ENCODE peak calls at places on chromosomes 6 and 20, in nine cellular contexts. O is ovary, D is AG04450, N is hepatocyte, U is astrocyte of the spinal cord, Z is mucosa of descending colon, E is omental fat pad, A is neural progenitor cell, R is MM.1S. C is an unnamed sample.
A peak's percentile ranks its signal among the peaks of the same experiment; 100 is the strongest.

GRCh38 chr20:35306931-35307517 is 14.8 kb upstream of the FAM83C start:
- DNase-seq in O (no peak), D (no peak), N (peak; percentile 85), U (peak; percentile 76), Z (no peak), E (no peak), A (peak; percentile 83), R (peak; percentile 18), C (no peak)

GRCh38 chr6:95017922-95018321 is 559.4 kb upstream of the MANEA start:
- DNase-seq in O (no peak), D (no peak), N (no peak), U (no peak), Z (no peak), E (no peak), A (no peak), R (no peak), C (no peak)

GRCh38 chr6:136403166-136403980 is 113.7 kb upstream of the BCLAF1 start:
- DNase-seq in O (no peak), D (peak; percentile 82), N (peak; percentile 51), U (peak; percentile 93), Z (no peak), E (no peak), A (no peak), R (no peak), C (no peak)

GRCh38 chr6:166470029-166470862 is 87.5 kb upstream of the MPC1 start:
- DNase-seq in O (no peak), D (no peak), N (no peak), U (no peak), Z (no peak), E (no peak), A (no peak), R (no peak), C (no peak)

GRCh38 chr20:25643735-25644134 is 19.9 kb upstream of the NANP start:
- DNase-seq in O (no peak), D (no peak), N (no peak), U (no peak), Z (no peak), E (no peak), A (no peak), R (peak; percentile 30), C (no peak)

GRCh38 chr20:25276533-25277050 is 28.7 kb downstream of the PYGB start:
- DNase-seq in O (peak; percentile 10), D (no peak), N (no peak), U (no peak), Z (no peak), E (no peak), A (no peak), R (no peak), C (peak; percentile 87)

GRCh38 chr6:2935566-2936291 is 32.6 kb upstream of the SERPINB9 start:
- DNase-seq in O (no peak), D (no peak), N (no peak), U (no peak), Z (no peak), E (no peak), A (no peak), R (no peak), C (no peak)

GRCh38 chr20:58685988-58686387 is 6.6 kb upstream of the NPEPL1 start:
- DNase-seq in O (no peak), D (no peak), N (no peak), U (no peak), Z (no peak), E (no peak), A (no peak), R (no peak), C (no peak)

GRCh38 chr20:38034108-38034649 is 633 bp downstream of the RPRD1B start:
- DNase-seq in O (no peak), D (no peak), N (no peak), U (no peak), Z (no peak), E (no peak), A (no peak), R (no peak), C (no peak)

GRCh38 chr20:9068232-9068781 is 580 bp upstream of the PLCB4 start:
- DNase-seq in O (peak; percentile 34), D (no peak), N (peak; percentile 75), U (no peak), Z (peak; percentile 53), E (no peak), A (peak; percentile 89), R (no peak), C (no peak)

GRCh38 chr20:51182571-51182970 is 159.7 kb upstream of the KCNG1 start:
- DNase-seq in O (no peak), D (no peak), N (no peak), U (no peak), Z (no peak), E (no peak), A (no peak), R (no peak), C (no peak)

GRCh38 chr20:25007491-25008305 is 15.1 kb upstream of the APMAP start:
- DNase-seq in O (no peak), D (no peak), N (no peak), U (no peak), Z (no peak), E (no peak), A (no peak), R (no peak), C (no peak)

GRCh38 chr6:122620902-122621301 is 10.7 kb downstream of the PKIB start:
- DNase-seq in O (no peak), D (no peak), N (no peak), U (peak; percentile 55), Z (no peak), E (no peak), A (no peak), R (no peak), C (no peak)

GRCh38 chr6:76789580-76789979 is 673.7 kb downstream of the HTR1B start:
- DNase-seq in O (no peak), D (no peak), N (no peak), U (no peak), Z (no peak), E (no peak), A (no peak), R (no peak), C (no peak)

GRCh38 chr20:38165089-38165965 is at the start of gene TGM2:
- DNase-seq in O (peak; percentile 71), D (no peak), N (peak; percentile 92), U (peak; percentile 67), Z (peak; percentile 87), E (no peak), A (peak; percentile 85), R (peak; percentile 52), C (no peak)

GRCh38 chr6:138546733-138547185 is 47.5 kb upstream of the NHSL1 start:
- DNase-seq in O (no peak), D (no peak), N (peak; percentile 6), U (peak; percentile 88), Z (no peak), E (no peak), A (no peak), R (no peak), C (no peak)

GRCh38 chr20:19113343-19113930 is 99.0 kb upstream of the SLC24A3 start:
- DNase-seq in O (no peak), D (no peak), N (no peak), U (no peak), Z (no peak), E (no peak), A (no peak), R (no peak), C (no peak)

GRCh38 chr6:170075659-170076223 is 215.1 kb downstream of the DLL1 start:
- DNase-seq in O (peak; percentile 12), D (no peak), N (no peak), U (no peak), Z (peak; percentile 41), E (no peak), A (no peak), R (no peak), C (peak; percentile 73)

DNA sequence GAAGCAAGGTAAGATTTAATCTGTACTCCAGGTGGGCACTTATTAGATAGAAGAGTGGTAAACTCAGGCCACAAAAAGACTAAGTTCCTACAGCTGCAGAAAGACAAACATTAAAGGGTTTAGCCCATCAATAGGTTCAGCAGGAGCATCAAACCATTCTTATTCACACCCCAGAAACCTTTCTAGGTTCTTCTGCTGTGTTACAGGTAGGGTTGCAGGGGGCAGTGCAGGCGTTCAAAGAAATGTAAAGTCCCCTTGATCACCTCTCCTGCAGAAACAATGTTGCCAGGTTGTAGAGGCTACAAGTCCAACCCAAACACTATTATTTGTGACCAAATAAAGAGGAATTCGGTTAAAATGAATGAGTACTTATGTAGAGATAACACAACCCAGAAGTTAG is 31.8 kb downstream of the PHACTR1 start:
- DNase-seq in O (no peak), D (no peak), N (no peak), U (no peak), Z (no peak), E (no peak), A (no peak), R (no peak), C (no peak)
- TF ChIP-seq CTCF in O (no peak), D (no peak), N (no peak), U (no peak), Z (no peak), E (no peak), A (no peak), R (no peak), C (no peak)

DNA sequence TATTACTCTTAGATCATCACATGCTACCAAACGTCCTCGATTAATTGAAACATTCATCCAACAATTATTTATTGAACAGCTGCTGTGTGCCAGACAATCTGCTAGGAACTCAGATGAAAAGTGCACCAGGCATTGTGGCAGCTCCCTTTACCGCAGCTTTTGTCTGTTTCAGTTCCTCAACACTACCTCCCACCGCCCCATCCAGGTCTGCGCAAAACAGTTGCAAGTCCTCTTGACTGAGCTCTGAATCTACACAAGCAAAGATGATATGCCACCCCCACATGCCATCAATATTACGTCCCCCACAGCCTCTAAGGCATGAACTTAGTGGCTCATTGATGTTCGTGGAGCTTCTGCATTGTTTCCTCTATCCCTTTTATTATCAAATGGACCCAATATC is 1094.5 kb upstream of the MAP3K7 start:
- DNase-seq in O (no peak), D (no peak), N (no peak), U (no peak), Z (no peak), E (no peak), A (no peak), R (no peak), C (no peak)
- TF ChIP-seq CTCF in O (no peak), D (no peak), N (no peak), U (no peak), Z (no peak), E (no peak), A (no peak), R (no peak), C (no peak)

DNA sequence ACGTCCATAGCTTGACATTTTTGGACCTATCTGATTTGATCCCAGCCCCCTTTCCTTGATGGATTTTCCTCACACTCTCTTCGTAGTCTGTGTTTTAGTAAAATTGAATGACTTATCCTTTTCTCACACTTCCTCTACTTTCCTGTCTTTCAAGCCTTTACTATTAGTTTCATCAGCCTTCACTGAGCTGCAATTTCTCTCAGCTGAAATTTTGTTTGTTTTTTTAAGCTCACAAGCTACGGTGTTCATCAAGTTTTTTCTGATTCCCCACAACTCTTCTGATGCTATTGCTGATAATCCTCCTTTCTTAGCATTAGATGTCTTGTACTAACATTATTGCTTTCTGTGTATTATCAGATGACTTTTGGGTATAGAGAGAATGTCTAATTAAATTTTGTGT is 263.7 kb downstream of the TBX18 start:
- DNase-seq in O (no peak), D (no peak), N (no peak), U (no peak), Z (no peak), E (no peak), A (no peak), R (no peak), C (no peak)
- TF ChIP-seq CTCF in O (no peak), D (no peak), N (no peak), U (no peak), Z (no peak), E (no peak), A (no peak), R (no peak), C (no peak)

GRCh38 chr20:32858189-32858588 is 534 bp upstream of the EFCAB8 start:
- DNase-seq in O (no peak), D (no peak), N (no peak), U (no peak), Z (no peak), E (no peak), A (no peak), R (no peak), C (no peak)
- TF ChIP-seq CTCF in O (no peak), D (no peak), N (no peak), U (no peak), Z (no peak), E (no peak), A (no peak), R (no peak), C (no peak)

C was measured in chondrocyte.